ENCODE peak calls at places on chromosomes 12 and 14, in six cellular contexts. L is substantia nigra, D is brain microvascular endothelial cell, E is HepG2, C is body of pancreas, A is transverse colon. Q is an unnamed sample.

GRCh38 chr12:108129017-108129812 is at the start of gene WSCD2:
- DNase-seq in C (peak), A (peak), E (peak), L (no peak), D (peak), Q (peak)

GRCh38 chr12:23128462-23128861 is 503.5 kb downstream of the ETNK1 start:
- DNase-seq in E (no peak), C (no peak), D (no peak), L (no peak), A (no peak), Q (no peak)

GRCh38 chr12:26514364-26514763 is 318.6 kb downstream of the ITPR2 start:
- DNase-seq in E (no peak), D (no peak), C (no peak), L (no peak), A (no peak), Q (no peak)

GRCh38 chr14:99548285-99548684 is 55.7 kb downstream of the CCDC85C start:
- DNase-seq in E (no peak), L (no peak), D (no peak), A (no peak), C (no peak), Q (no peak)

GRCh38 chr12:96241484-96242256 is 47.5 kb downstream of the ELK3 start:
- DNase-seq in L (no peak), D (peak), E (no peak), C (no peak), A (peak), Q (peak)

GRCh38 chr12:60101715-60102114 is 505.9 kb downstream of the SLC16A7 start:
- DNase-seq in A (no peak), L (no peak), D (peak), C (no peak), E (no peak), Q (no peak)

GRCh38 chr12:62698701-62699101 is 232.1 kb downstream of the MON2 start:
- DNase-seq in E (no peak), A (no peak), L (no peak), D (peak), C (no peak), Q (no peak)

GRCh38 chr12:109722753-109723109 is 9.1 kb downstream of the FAM222A start:
- DNase-seq in D (no peak), E (no peak), L (no peak), A (no peak), C (no peak), Q (no peak)

GRCh38 chr14:68682166-68683103 is 110.4 kb downstream of the ZFP36L1 start:
- DNase-seq in L (no peak), C (peak), E (peak), A (peak), D (peak), Q (peak)

GRCh38 chr12:100611031-100611430 is 37.5 kb downstream of the GAS2L3 start:
- DNase-seq in E (no peak), A (no peak), L (no peak), C (no peak), D (peak), Q (no peak)

GRCh38 chr14:95314609-95315008 is 5.1 kb downstream of the CLMN start:
- DNase-seq in A (peak), D (no peak), E (no peak), L (no peak), C (peak), Q (no peak)

GRCh38 chr12:110022980-110023633 is 23.9 kb downstream of the ANKRD13A start:
- DNase-seq in E (no peak), D (no peak), A (no peak), C (no peak), L (no peak), Q (no peak)

GRCh38 chr12:92224685-92225331 is 79.2 kb upstream of the BTG1 start:
- DNase-seq in E (no peak), C (no peak), A (no peak), L (no peak), D (peak), Q (no peak)

GRCh38 chr12:65741662-65742480 is 82.4 kb upstream of the HMGA2 start:
- DNase-seq in E (peak), L (no peak), C (peak), A (peak), D (peak), Q (no peak)

GRCh38 chr12:81043979-81044740 is 33.7 kb upstream of the ACSS3 start:
- DNase-seq in L (no peak), E (no peak), C (no peak), D (no peak), A (no peak), Q (no peak)

GRCh38 chr14:53979747-53980642 is 23.4 kb upstream of the BMP4 start:
- DNase-seq in L (no peak), C (no peak), E (peak), A (peak), D (peak), Q (no peak)

GRCh38 chr14:29925106-29925722 is 2.4 kb downstream of the PRKD1 start:
- DNase-seq in C (no peak), D (peak), A (no peak), L (no peak), E (no peak), Q (no peak)

GRCh38 chr12:45629292-45629691 is 100.2 kb upstream of the ARID2 start:
- DNase-seq in L (no peak), C (no peak), A (no peak), E (no peak), D (no peak), Q (no peak)

GRCh38 chr12:58819945-58820344 is 100.4 kb downstream of the LRIG3 start:
- DNase-seq in C (no peak), A (no peak), L (no peak), E (no peak), D (no peak), Q (no peak)

GRCh38 chr12:6140646-6141045 is 16.2 kb upstream of the VWF start:
- DNase-seq in C (no peak), A (no peak), D (no peak), E (no peak), L (no peak), Q (no peak)
- H3K27ac ChIP-seq in C (no peak), A (peak), D (peak), E (no peak), L (peak), Q (peak)

DNA sequence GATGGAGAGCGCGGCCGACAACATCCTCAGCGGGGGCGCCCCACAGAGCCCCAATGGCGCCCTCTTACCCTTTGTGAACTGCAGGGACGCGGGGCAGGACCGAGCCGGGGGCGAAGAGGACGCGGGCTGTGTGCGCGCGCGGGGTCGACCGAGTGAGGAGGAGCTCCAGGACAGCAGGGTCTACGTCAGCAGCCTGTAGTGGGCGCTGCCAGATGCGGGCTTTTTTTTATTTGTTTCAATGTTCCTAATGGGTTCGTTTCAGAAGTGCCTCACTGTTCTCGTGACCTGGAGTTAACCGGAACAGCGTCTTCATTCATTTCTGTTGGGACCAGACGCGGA is 103.8 kb upstream of the FKBP4 start:
- DNase-seq in A (peak), C (no peak), D (no peak), L (no peak), E (no peak), Q (peak)
- H3K27ac ChIP-seq in A (peak), C (no peak), D (no peak), L (no peak), E (no peak), Q (no peak)

GRCh38 chr12:112800183-112800582 is 8.6 kb downstream of the RPH3A start:
- DNase-seq in L (no peak), D (no peak), A (no peak), C (no peak), E (no peak), Q (no peak)
- H3K27ac ChIP-seq in L (no peak), D (no peak), A (no peak), C (no peak), E (no peak), Q (no peak)

GRCh38 chr14:51367600-51367931 is 127.5 kb downstream of the TMX1 start:
- DNase-seq in L (no peak), A (no peak), E (no peak), C (no peak), D (peak), Q (no peak)

GRCh38 chr14:51370758-51371386 is 130.8 kb downstream of the TMX1 start:
- DNase-seq in A (no peak), E (no peak), D (peak), C (no peak), L (no peak), Q (no peak)

GRCh38 chr14:51365241-51365940 is 125.3 kb downstream of the TMX1 start:
- DNase-seq in E (no peak), L (no peak), C (no peak), D (no peak), A (no peak), Q (no peak)

GRCh38 chr14:51369814-51370213 is 129.8 kb downstream of the TMX1 start:
- DNase-seq in L (no peak), D (no peak), E (no peak), C (peak), A (no peak), Q (no peak)

GRCh38 chr14:51368721-51369163 is 128.7 kb downstream of the TMX1 start:
- DNase-seq in L (no peak), E (no peak), D (peak), C (no peak), A (no peak), Q (no peak)
- H3K27ac ChIP-seq in L (no peak), E (no peak), D (peak), C (no peak), A (peak), Q (no peak)

GRCh38 chr12:11238275-11238674 is 31.2 kb downstream of the PRB3 start:
- DNase-seq in L (no peak), A (no peak), E (no peak), C (no peak), D (no peak), Q (no peak)
- H3K27ac ChIP-seq in L (no peak), A (no peak), E (no peak), C (no peak), D (no peak), Q (no peak)

GRCh38 chr14:94112513-94113060 is 2.1 kb downstream of the IFI27 start:
- DNase-seq in E (no peak), C (no peak), D (no peak), L (no peak), A (peak), Q (peak)

GRCh38 chr14:94113908-94114588 is 3.5 kb downstream of the IFI27 start:
- DNase-seq in A (no peak), C (no peak), D (no peak), L (no peak), E (no peak), Q (no peak)

GRCh38 chr14:94113073-94113472 is 2.5 kb downstream of the IFI27 start:
- DNase-seq in C (no peak), D (no peak), E (no peak), L (no peak), A (no peak), Q (no peak)

GRCh38 chr14:94114589-94115067 is 4.1 kb downstream of the IFI27 start:
- DNase-seq in A (no peak), L (no peak), E (no peak), D (no peak), C (no peak), Q (no peak)

GRCh38 chr14:94113490-94113889 is 3.0 kb downstream of the IFI27 start:
- DNase-seq in A (peak), C (peak), E (no peak), L (no peak), D (no peak), Q (no peak)
- H3K27ac ChIP-seq in A (peak), C (no peak), E (no peak), L (no peak), D (no peak), Q (peak)